ENCODE peak calls at places on chromosome 15, in ten cellular contexts. P, M, H, X, K, W, B, R, T and S are unnamed samples.

GRCh38 chr15:45134682-45135604 is 5.1 kb downstream of the DUOX1 start:
- DNase-seq in B (no peak), H (no peak), K (no peak), X (no peak), R (no peak), M (no peak), W (no peak), P (peak; percentile 50), T (no peak), S (peak; percentile 57)

GRCh38 chr15:59941612-59942011 is 62.5 kb upstream of the FOXB1 start:
- DNase-seq in M (no peak), H (no peak), R (no peak), T (no peak), K (no peak), X (no peak), B (no peak), P (no peak), W (no peak), S (no peak)

GRCh38 chr15:98333206-98333605 is 315.1 kb upstream of the IGF1R start:
- DNase-seq in B (no peak), H (no peak), W (no peak), X (no peak), K (no peak), T (no peak), R (no peak), M (no peak), P (no peak), S (no peak)

GRCh38 chr15:100721758-100722550 is 119.6 kb downstream of the ASB7 start:
- DNase-seq in T (peak; percentile 91), W (peak; percentile 100), X (peak; percentile 73), B (peak; percentile 97), M (peak; percentile 63), P (peak; percentile 90), R (no peak), K (peak; percentile 53), H (peak; percentile 91), S (peak; percentile 54)

GRCh38 chr15:30791239-30791638 is 112.5 kb upstream of the FAN1 start:
- DNase-seq in R (no peak), T (no peak), K (no peak), M (no peak), W (no peak), H (no peak), B (no peak), X (no peak), P (no peak), S (no peak)

GRCh38 chr15:57610130-57610529 is 18.4 kb downstream of the MYZAP start:
- DNase-seq in M (no peak), H (peak; percentile 95), T (no peak), K (peak; percentile 69), X (no peak), R (peak; percentile 89), W (peak; percentile 50), P (peak; percentile 94), B (peak; percentile 36), S (peak; percentile 81)

GRCh38 chr15:94875550-94875949 is 644.2 kb downstream of the MCTP2 start:
- DNase-seq in M (no peak), T (no peak), R (no peak), X (no peak), H (no peak), K (no peak), P (no peak), W (no peak), B (no peak), S (no peak)

GRCh38 chr15:66021801-66022525 is 152.7 kb downstream of the RAB11A start:
- DNase-seq in T (no peak), W (no peak), H (no peak), R (no peak), X (no peak), K (no peak), M (no peak), B (no peak), P (no peak), S (no peak)

GRCh38 chr15:98401029-98401428 is 247.3 kb upstream of the IGF1R start:
- DNase-seq in X (peak; percentile 68), H (peak; percentile 84), M (peak; percentile 52), P (peak; percentile 34), T (no peak), W (no peak), B (no peak), K (no peak), R (no peak), S (no peak)

GRCh38 chr15:73318463-73319351 is 50.1 kb downstream of the HCN4 start:
- DNase-seq in B (no peak), P (no peak), K (no peak), H (no peak), R (peak; percentile 40), T (no peak), X (no peak), W (no peak), M (no peak), S (no peak)

GRCh38 chr15:100860829-100861510 is 18.7 kb upstream of the ALDH1A3 start:
- DNase-seq in W (no peak), P (no peak), B (no peak), M (no peak), X (no peak), K (no peak), T (no peak), R (no peak), H (no peak), S (no peak)

GRCh38 chr15:52556524-52556923 is 12.3 kb downstream of the ARPP19 start:
- DNase-seq in H (no peak), R (no peak), T (no peak), X (no peak), K (no peak), P (no peak), W (no peak), B (no peak), M (no peak), S (no peak)

GRCh38 chr15:58760385-58761009 is 10.6 kb upstream of the MINDY2 start:
- DNase-seq in R (no peak), W (no peak), B (no peak), H (no peak), X (no peak), T (no peak), M (no peak), P (no peak), K (no peak), S (no peak)

GRCh38 chr15:57555270-57555669 is 36.4 kb upstream of the MYZAP start:
- DNase-seq in R (no peak), P (no peak), T (no peak), K (no peak), B (no peak), X (no peak), W (peak; percentile 41), H (peak; percentile 18), M (no peak), S (no peak)

GRCh38 chr15:88891540-88892254 is 3.6 kb downstream of the HAPLN3 start:
- DNase-seq in W (no peak), H (no peak), B (no peak), X (no peak), T (no peak), M (no peak), R (no peak), P (no peak), K (no peak), S (no peak)

GRCh38 chr15:44662478-44663409 is 718 bp downstream of the SPG11 start:
- DNase-seq in M (peak; percentile 19), H (peak; percentile 70), T (peak; percentile 61), W (peak; percentile 48), K (peak; percentile 68), B (peak; percentile 34), X (peak; percentile 43), R (peak; percentile 82), P (peak; percentile 83), S (peak; percentile 81)

GRCh38 chr15:42491540-42492225 is 742 bp upstream of the ZNF106 start:
- DNase-seq in T (peak; percentile 27), B (no peak), W (peak; percentile 82), K (no peak), X (no peak), H (no peak), P (no peak), R (no peak), M (no peak), S (no peak)

GRCh38 chr15:73935547-73935946 is 9.3 kb downstream of the LOXL1 start:
- DNase-seq in R (no peak), W (peak; percentile 47), K (no peak), M (no peak), H (no peak), X (no peak), B (no peak), P (no peak), T (no peak), S (no peak)

GRCh38 chr15:99507016-99507731 is 58.6 kb upstream of the MEF2A start:
- DNase-seq in H (peak; percentile 71), R (no peak), M (peak; percentile 27), X (no peak), B (no peak), W (peak; percentile 88), P (peak; percentile 44), K (peak; percentile 71), T (peak; percentile 21), S (no peak)

GRCh38 chr15:27784107-27784506 is 315.0 kb downstream of the OCA2 start:
- DNase-seq in R (no peak), W (no peak), X (no peak), M (no peak), T (no peak), B (no peak), K (no peak), P (no peak), H (no peak), S (no peak)

GRCh38 chr15:98326804-98327203 is 321.5 kb upstream of the IGF1R start:
- DNase-seq in B (no peak), T (no peak), W (no peak), M (no peak), R (no peak), X (no peak), K (no peak), H (no peak), P (no peak), S (no peak)

GRCh38 chr15:40463886-40464545 is 6.8 kb upstream of the CHST14 start:
- DNase-seq in W (no peak), H (no peak), K (no peak), P (no peak), X (no peak), T (no peak), M (no peak), B (no peak), R (peak; percentile 36), S (no peak)
- TF ChIP-seq POLR2A in W (no peak), H (no peak), K (no peak), P (no peak), X (no peak), T (no peak), M (no peak), B (no peak), R (no peak), S (no peak)

GRCh38 chr15:62934236-62934971 is 108.1 kb upstream of the TPM1 start:
- DNase-seq in T (no peak), X (no peak), K (no peak), R (no peak), H (no peak), P (no peak), B (no peak), M (no peak), W (no peak), S (no peak)
- H3K9me3 ChIP-seq in T (no peaks in the 10 kb centered on the region), X (no peaks in the 10 kb centered on the region), K (no peaks in the 10 kb centered on the region), R (no peaks in the 10 kb centered on the region), H (no peaks in the 10 kb centered on the region), P (no peaks in the 10 kb centered on the region), B (no peaks in the 10 kb centered on the region), M (no peaks in the 10 kb centered on the region), W (no peaks in the 10 kb centered on the region), S (no peaks in the 10 kb centered on the region)

GRCh38 chr15:85583404-85584390 is 203.3 kb downstream of the AKAP13 start:
- DNase-seq in B (peak; percentile 36), R (no peak), H (peak; percentile 48), W (peak; percentile 68), M (peak; percentile 75), P (peak; percentile 53), T (no peak), K (no peak), X (peak; percentile 36), S (peak; percentile 66)
- TF ChIP-seq POLR2A in B (no peak), R (no peak), H (no peak), W (no peak), M (peak; percentile 62), P (peak; percentile 13), T (no peak), K (no peak), X (no peak), S (no peak)

GRCh38 chr15:25224396-25224795 is 214.4 kb downstream of the UBE3A start:
- DNase-seq in P (no peak), X (no peak), M (no peak), B (no peak), H (no peak), K (no peak), W (no peak), T (no peak), R (no peak), S (no peak)
- H3K9me3 ChIP-seq in P (no peaks in the 10 kb centered on the region), X (peaks cover 5% of the 10 kb centered on the region), M (no peaks in the 10 kb centered on the region), B (peaks cover 4% of the 10 kb centered on the region), H (no peaks in the 10 kb centered on the region), K (peaks cover 3% of the 10 kb centered on the region), W (peaks cover 76% of the 10 kb centered on the region), T (peaks cover 100% of the 10 kb centered on the region), R (no peaks in the 10 kb centered on the region), S (peaks cover 93% of the 10 kb centered on the region)